ENCODE peak calls at places on chromosomes 5 and 9, in seven cellular contexts. R is tibial nerve; S is left ventricle myocardium inferior; O is stomach; N is neuronal stem cell; W is CD8-positive, alpha-beta memory T cell; L is left lung. Z is an unnamed sample.

GRCh38 chr9:36407122-36407723 is 7.2 kb upstream of the RNF38 start:
- DNase-seq in R (peak; percentile 36), S (no peak), O (peak; percentile 66), N (peak; percentile 59), W (peak; percentile 69), L (no peak), Z (peak; percentile 14)

GRCh38 chr5:153523831-153524230 is 33.4 kb downstream of the GRIA1 start:
- DNase-seq in R (peak; percentile 39), S (peak; percentile 21), O (no peak), N (no peak), W (no peak), L (no peak), Z (no peak)

GRCh38 chr5:10762178-10762775 is 1.2 kb upstream of the DAP start:
- DNase-seq in R (no peak), S (peak; percentile 48), O (peak; percentile 43), N (no peak), W (no peak), L (no peak), Z (no peak)

GRCh38 chr5:130885027-130885426 is 280.0 kb downstream of the HINT1 start:
- DNase-seq in R (no peak), S (no peak), O (no peak), N (no peak), W (no peak), L (no peak), Z (no peak)

GRCh38 chr9:120735009-120735408 is 20.7 kb upstream of the MEGF9 start:
- DNase-seq in R (no peak), S (no peak), O (no peak), N (no peak), W (no peak), L (no peak), Z (no peak)

GRCh38 chr9:70924380-70924779 is 197.0 kb downstream of the TRPM3 start:
- DNase-seq in R (no peak), S (no peak), O (no peak), N (no peak), W (no peak), L (no peak), Z (no peak)

GRCh38 chr9:112711050-112711689 is 6.7 kb downstream of the INIP start:
- DNase-seq in R (no peak), S (no peak), O (no peak), N (no peak), W (no peak), L (no peak), Z (no peak)

GRCh38 chr5:64635056-64635686 is 55.1 kb upstream of the SHISAL2B start:
- DNase-seq in R (no peak), S (no peak), O (no peak), N (peak; percentile 47), W (peak; percentile 30), L (no peak), Z (no peak)

GRCh38 chr5:112784726-112785125 is 47.0 kb downstream of the APC start:
- DNase-seq in R (no peak), S (no peak), O (no peak), N (no peak), W (no peak), L (no peak), Z (no peak)

GRCh38 chr9:116124472-116125040 is 29.0 kb upstream of the PAPPA start:
- DNase-seq in R (no peak), S (no peak), O (no peak), N (no peak), W (no peak), L (no peak), Z (no peak)

GRCh38 chr5:60972225-60972624 is 27.2 kb downstream of the NDUFAF2 start:
- DNase-seq in R (no peak), S (no peak), O (no peak), N (no peak), W (no peak), L (no peak), Z (no peak)
- H3K9me3 ChIP-seq in R (peaks cover 5% of the 10 kb centered on the region), S (peaks cover 43% of the 10 kb centered on the region), O (no peaks in the 10 kb centered on the region), N (no peaks in the 10 kb centered on the region), W (no peaks in the 10 kb centered on the region), L (no peaks in the 10 kb centered on the region), Z (peaks cover 3% of the 10 kb centered on the region)

GRCh38 chr9:117926031-117926655 is 221.9 kb downstream of the TLR4 start:
- DNase-seq in R (no peak), S (no peak), O (no peak), N (peak; percentile 18), W (no peak), L (no peak), Z (no peak)
- H3K9me3 ChIP-seq in R (no peaks in the 10 kb centered on the region), S (no peaks in the 10 kb centered on the region), O (no peaks in the 10 kb centered on the region), N (no peaks in the 10 kb centered on the region), W (no peaks in the 10 kb centered on the region), L (no peaks in the 10 kb centered on the region), Z (no peaks in the 10 kb centered on the region)

DNA sequence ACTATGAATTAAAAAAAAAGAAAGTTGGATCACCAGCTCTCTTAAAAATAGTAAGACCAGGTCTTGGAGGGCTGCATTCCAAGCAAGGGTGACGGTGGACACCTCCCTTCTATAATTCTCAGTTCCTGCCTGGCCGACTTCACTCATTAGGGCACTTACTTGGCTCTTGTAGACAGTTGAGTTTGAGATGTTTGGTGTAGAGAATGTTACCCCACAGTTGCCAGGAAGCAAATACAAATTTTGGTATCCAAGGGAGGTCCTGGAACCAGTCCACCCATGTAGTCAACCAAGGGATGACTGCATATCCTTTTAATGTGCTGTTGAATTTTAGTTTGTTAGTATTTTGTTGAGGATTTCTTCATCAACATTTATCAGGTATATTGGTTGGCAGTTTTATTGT is 20.6 kb downstream of the B4GALT7 start:
- DNase-seq in R (no peak), S (no peak), O (no peak), N (no peak), W (no peak), L (no peak), Z (no peak)
- H3K9me3 ChIP-seq in R (no peaks in the 10 kb centered on the region), S (no peaks in the 10 kb centered on the region), O (no peaks in the 10 kb centered on the region), N (peaks cover 2% of the 10 kb centered on the region), W (no peaks in the 10 kb centered on the region), L (no peaks in the 10 kb centered on the region), Z (no peaks in the 10 kb centered on the region)

DNA sequence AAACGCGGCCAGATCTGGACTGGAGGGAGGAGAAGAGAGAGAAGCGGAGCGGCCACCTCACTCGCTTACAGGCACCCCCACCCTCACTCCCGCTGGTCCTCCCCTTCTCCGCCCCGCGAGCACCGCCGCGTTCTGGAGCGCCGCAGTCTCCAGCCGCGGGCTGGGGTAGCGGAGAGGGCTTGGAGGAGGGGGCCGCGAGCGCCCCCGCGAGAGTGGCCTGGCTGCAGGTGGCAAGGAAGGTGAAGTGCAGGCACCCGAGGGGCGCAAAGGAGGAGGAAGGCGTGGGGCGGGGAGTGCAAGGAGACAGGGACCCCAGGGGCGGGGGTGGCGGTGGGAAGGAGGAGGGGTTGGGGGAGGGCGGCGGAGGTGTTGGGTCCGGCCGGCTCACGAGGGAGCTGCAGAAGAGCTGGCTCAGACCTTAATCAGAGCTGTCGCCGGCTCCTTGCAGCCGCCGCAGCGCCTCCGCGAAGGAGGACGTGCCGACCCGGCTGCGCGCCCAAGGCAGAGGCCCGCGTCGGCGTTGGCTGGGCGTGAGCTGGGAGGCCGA is at the start of gene DMRT3:
- DNase-seq in R (no peak), S (no peak), O (no peak), N (peak; percentile 59), W (no peak), L (no peak), Z (no peak)
- H3K9me3 ChIP-seq in R (no peaks in the 10 kb centered on the region), S (no peaks in the 10 kb centered on the region), O (no peaks in the 10 kb centered on the region), N (no peaks in the 10 kb centered on the region), W (no peaks in the 10 kb centered on the region), L (no peaks in the 10 kb centered on the region), Z (no peaks in the 10 kb centered on the region)

DNA sequence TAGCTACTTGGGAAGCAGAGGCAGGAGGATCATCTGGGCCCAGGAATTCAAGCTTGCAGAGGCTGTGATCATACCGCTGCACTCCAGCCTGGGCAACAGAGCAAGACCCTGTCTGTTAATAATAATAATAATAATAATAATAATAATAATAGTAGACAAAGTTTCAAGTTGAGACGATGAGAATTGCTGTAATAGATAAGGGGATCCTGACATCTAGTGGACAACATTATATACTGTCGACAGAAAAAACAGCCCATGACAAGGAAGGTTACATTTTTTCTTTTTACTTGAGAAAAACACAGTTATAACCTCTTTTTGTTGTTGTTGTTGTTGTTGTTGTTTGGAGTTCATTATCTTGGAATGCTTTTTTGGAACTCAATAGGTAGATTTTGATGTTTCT is 35.3 kb downstream of the NDFIP1 start:
- DNase-seq in R (no peak), S (no peak), O (no peak), N (no peak), W (peak; percentile 35), L (no peak), Z (no peak)
- H3K9me3 ChIP-seq in R (no peaks in the 10 kb centered on the region), S (no peaks in the 10 kb centered on the region), O (no peaks in the 10 kb centered on the region), N (no peaks in the 10 kb centered on the region), W (no peaks in the 10 kb centered on the region), L (no peaks in the 10 kb centered on the region), Z (no peaks in the 10 kb centered on the region)

GRCh38 chr5:28014779-28015178 is 976.4 kb upstream of the CDH9 start:
- DNase-seq in R (no peak), S (no peak), O (no peak), N (no peak), W (no peak), L (no peak), Z (no peak)
- H3K9me3 ChIP-seq in R (peaks cover 10% of the 10 kb centered on the region), S (peaks cover 57% of the 10 kb centered on the region), O (peaks cover 6% of the 10 kb centered on the region), N (peaks cover 17% of the 10 kb centered on the region), W (no peaks in the 10 kb centered on the region), L (no peaks in the 10 kb centered on the region), Z (no peaks in the 10 kb centered on the region)

GRCh38 chr5:179387151-179388110 is 42.2 kb upstream of the ADAMTS2 start:
- DNase-seq in R (no peak), S (no peak), O (no peak), N (no peak), W (no peak), L (no peak), Z (no peak)

GRCh38 chr5:179393078-179393477 is 47.8 kb upstream of the ADAMTS2 start:
- DNase-seq in R (no peak), S (no peak), O (peak; percentile 1), N (no peak), W (no peak), L (no peak), Z (no peak)
- H3K9me3 ChIP-seq in R (peaks cover 22% of the 10 kb centered on the region), S (peaks cover 62% of the 10 kb centered on the region), O (peaks cover 5% of the 10 kb centered on the region), N (peaks cover 8% of the 10 kb centered on the region), W (peaks cover 9% of the 10 kb centered on the region), L (peaks cover 3% of the 10 kb centered on the region), Z (peaks cover 6% of the 10 kb centered on the region)

GRCh38 chr5:2958976-2959375 is 207.5 kb upstream of the IRX2 start:
- DNase-seq in R (no peak), S (no peak), O (no peak), N (no peak), W (no peak), L (no peak), Z (no peak)
- H3K9me3 ChIP-seq in R (peaks cover 9% of the 10 kb centered on the region), S (peaks cover 45% of the 10 kb centered on the region), O (no peaks in the 10 kb centered on the region), N (no peaks in the 10 kb centered on the region), W (no peaks in the 10 kb centered on the region), L (no peaks in the 10 kb centered on the region), Z (no peaks in the 10 kb centered on the region)

GRCh38 chr5:50343715-50344114 is 97.4 kb downstream of the EMB start:
- DNase-seq in R (no peak), S (no peak), O (no peak), N (no peak), W (no peak), L (no peak), Z (no peak)

GRCh38 chr5:50340757-50341156 is 100.3 kb downstream of the EMB start:
- DNase-seq in R (no peak), S (no peak), O (no peak), N (no peak), W (no peak), L (no peak), Z (no peak)
- H3K9me3 ChIP-seq in R (no peaks in the 10 kb centered on the region), S (no peaks in the 10 kb centered on the region), O (no peaks in the 10 kb centered on the region), N (peaks cover 2% of the 10 kb centered on the region), W (no peaks in the 10 kb centered on the region), L (no peaks in the 10 kb centered on the region), Z (no peaks in the 10 kb centered on the region)

Z was measured in T-helper 17 cell.